ENCODE peak calls at places on chromosomes 16 and 17, in nine cellular contexts. Z is SK-N-SH, B is ovary, M is stomach, T is A549, Y is transverse colon, L is suprapubic skin, V is K562, K is esophagus muscularis mucosa. D is an unnamed sample.

GRCh38 chr17:34527908-34528470 is 51.4 kb upstream of the TMEM132E start:
- DNase-seq in Z (peak; percentile 22), B (no peak), M (no peak), T (peak; percentile 14), Y (no peak), L (no peak), V (peak; percentile 24), K (no peak), D (no peak)

GRCh38 chr17:77829871-77830799 is 128.4 kb upstream of the TNRC6C start:
- DNase-seq in Z (peak; percentile 47), B (peak; percentile 54), M (no peak), T (no peak), Y (no peak), L (peak; percentile 69), V (peak; percentile 67), K (no peak), D (no peak)

GRCh38 chr17:40718904-40719303 is 15.4 kb upstream of the KRT24 start:
- DNase-seq in Z (no peak), B (no peak), M (no peak), T (no peak), Y (no peak), L (no peak), V (no peak), K (no peak), D (no peak)

GRCh38 chr17:66200685-66201092 is 8.8 kb upstream of the CEP112 start:
- DNase-seq in Z (peak; percentile 75), B (no peak), M (peak; percentile 59), T (peak; percentile 89), Y (peak; percentile 59), L (no peak), V (peak; percentile 65), K (no peak), D (peak; percentile 55)

GRCh38 chr16:3190949-3191353 is 2.9 kb downstream of the OR1F1 start:
- DNase-seq in Z (no peak), B (no peak), M (no peak), T (peak; percentile 67), Y (no peak), L (no peak), V (peak; percentile 50), K (no peak), D (no peak)

GRCh38 chr16:81181013-81181720 is 57.3 kb upstream of the BCO1 start:
- DNase-seq in Z (no peak), B (peak; percentile 91), M (peak; percentile 56), T (peak; percentile 93), Y (peak; percentile 63), L (peak; percentile 94), V (peak; percentile 90), K (peak; percentile 94), D (peak; percentile 68)

GRCh38 chr17:28204751-28205150 is 114.2 kb upstream of the TMEM97 start:
- DNase-seq in Z (no peak), B (no peak), M (no peak), T (peak; percentile 39), Y (no peak), L (no peak), V (no peak), K (no peak), D (no peak)

GRCh38 chr17:59154335-59154720 is 658 bp downstream of the SKA2 start:
- DNase-seq in Z (peak; percentile 53), B (peak; percentile 37), M (peak; percentile 37), T (peak; percentile 62), Y (peak; percentile 46), L (no peak), V (peak; percentile 63), K (no peak), D (peak; percentile 33)

GRCh38 chr17:43779145-43780125 is 658 bp upstream of the DUSP3 start:
- DNase-seq in Z (no peak), B (no peak), M (no peak), T (peak; percentile 66), Y (no peak), L (peak; percentile 84), V (no peak), K (no peak), D (no peak)

GRCh38 chr17:65078441-65079160 is 22.1 kb upstream of the GNA13 start:
- DNase-seq in Z (no peak), B (no peak), M (peak; percentile 25), T (no peak), Y (no peak), L (no peak), V (no peak), K (no peak), D (no peak)

GRCh38 chr16:81638286-81638945 is 140.7 kb upstream of the PLCG2 start:
- DNase-seq in Z (no peak), B (no peak), M (no peak), T (no peak), Y (no peak), L (no peak), V (peak; percentile 61), K (no peak), D (no peak)

GRCh38 chr17:64053101-64053500 is 32.7 kb upstream of the ICAM2 start:
- DNase-seq in Z (no peak), B (no peak), M (no peak), T (no peak), Y (no peak), L (no peak), V (no peak), K (no peak), D (no peak)

GRCh38 chr16:10250137-10250850 is 68.1 kb upstream of the GRIN2A start:
- DNase-seq in Z (no peak), B (no peak), M (no peak), T (no peak), Y (no peak), L (no peak), V (no peak), K (no peak), D (no peak)

GRCh38 chr16:58478427-58478826 is 21.5 kb upstream of the NDRG4 start:
- DNase-seq in Z (no peak), B (no peak), M (no peak), T (no peak), Y (no peak), L (no peak), V (no peak), K (no peak), D (no peak)

GRCh38 chr17:57665128-57665527 is 80.0 kb downstream of the CCDC182 start:
- DNase-seq in Z (peak; percentile 68), B (peak; percentile 30), M (no peak), T (no peak), Y (no peak), L (no peak), V (no peak), K (no peak), D (no peak)
- H3K4me1 ChIP-seq in Z (peaks cover 98% of the 10 kb centered on the region), B (peaks cover 21% of the 10 kb centered on the region), M (peaks cover 28% of the 10 kb centered on the region), T (peaks cover 4% of the 10 kb centered on the region), Y (peaks cover 6% of the 10 kb centered on the region), L (peaks cover 32% of the 10 kb centered on the region), V (peaks cover 9% of the 10 kb centered on the region), K (peaks cover 60% of the 10 kb centered on the region), D (peaks cover 10% of the 10 kb centered on the region)

GRCh38 chr16:1345087-1345486 is 6.6 kb downstream of the TSR3 start:
- DNase-seq in Z (no peak), B (no peak), M (no peak), T (no peak), Y (no peak), L (no peak), V (peak; percentile 33), K (no peak), D (peak; percentile 56)

GRCh38 chr16:1347962-1348361 is 3.7 kb downstream of the TSR3 start:
- DNase-seq in Z (no peak), B (no peak), M (no peak), T (no peak), Y (no peak), L (no peak), V (no peak), K (no peak), D (no peak)

GRCh38 chr16:1347286-1347855 is 4.3 kb downstream of the TSR3 start:
- DNase-seq in Z (no peak), B (no peak), M (no peak), T (no peak), Y (no peak), L (no peak), V (no peak), K (no peak), D (peak; percentile 70)

GRCh38 chr16:1345651-1346421 is 5.8 kb downstream of the TSR3 start:
- DNase-seq in Z (no peak), B (no peak), M (no peak), T (no peak), Y (no peak), L (no peak), V (no peak), K (no peak), D (no peak)

GRCh38 chr16:1346422-1347285 is 5.0 kb downstream of the TSR3 start:
- DNase-seq in Z (peak; percentile 64), B (no peak), M (no peak), T (peak; percentile 42), Y (no peak), L (no peak), V (peak; percentile 48), K (no peak), D (no peak)
- TF ChIP-seq CTCF in Z (peak; percentile 39), B (no peak), M (no peak), T (peak; percentile 29), Y (no peak), L (no peak), V (peak; percentile 57), K (no peak), D (no peak)

DNA sequence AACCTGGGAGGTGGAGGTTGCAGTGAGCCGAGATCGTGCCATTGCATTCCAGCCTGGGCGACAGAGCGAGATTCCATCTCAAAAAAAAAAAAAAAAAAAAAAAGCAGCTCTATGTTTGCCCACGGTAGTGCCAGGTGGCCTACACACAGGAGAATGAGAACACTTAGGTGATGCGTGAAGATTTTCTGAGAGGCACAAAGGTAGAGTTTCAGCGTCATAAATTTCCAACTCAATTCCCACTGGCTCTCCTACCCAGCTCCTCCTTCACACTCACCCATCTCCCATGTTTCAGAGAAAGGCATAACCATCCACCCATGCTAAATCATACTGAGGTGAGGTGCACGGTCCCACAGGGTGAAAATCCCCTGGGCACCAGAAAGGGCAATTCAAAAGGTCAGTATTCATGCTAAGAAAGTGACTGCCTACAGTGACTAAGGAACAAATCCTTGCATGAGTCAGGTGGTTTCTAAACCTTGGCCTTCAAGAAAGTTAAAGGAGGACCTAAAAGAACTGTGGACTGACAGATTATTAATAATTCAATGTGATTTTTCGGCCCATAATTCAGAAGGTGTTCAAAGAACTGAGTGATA is 4.8 kb downstream of the DCAKD start:
- DNase-seq in Z (no peak), B (no peak), M (no peak), T (peak; percentile 53), Y (no peak), L (no peak), V (no peak), K (no peak), D (no peak)
- TF ChIP-seq EP300 in Z (no peak), B (no peak), M (no peak), T (no peak), Y (no peak), L (no peak), V (no peak), K (no peak), D (no peak)

DNA sequence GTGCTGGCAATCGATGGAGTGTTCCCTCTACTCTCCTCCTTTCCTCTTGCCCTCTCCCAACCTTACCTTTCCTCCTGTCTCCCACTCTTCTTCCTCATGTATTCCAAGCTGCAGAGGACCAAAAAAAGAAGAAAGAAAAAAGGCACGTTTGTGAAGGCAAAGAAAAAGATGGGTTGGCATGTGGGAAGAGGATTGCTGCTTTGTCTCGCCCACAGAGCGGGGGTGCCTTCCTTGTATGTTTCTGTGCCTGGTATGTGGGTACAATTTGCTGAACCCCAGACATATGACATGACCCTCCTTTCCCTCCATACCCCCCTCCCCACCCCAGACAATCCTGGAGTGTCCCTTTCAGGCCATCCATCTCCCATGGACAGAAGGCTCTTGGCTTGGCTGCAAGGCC is 13.1 kb upstream of the CTCF start:
- DNase-seq in Z (no peak), B (no peak), M (no peak), T (no peak), Y (no peak), L (no peak), V (no peak), K (no peak), D (no peak)
- H3K4me1 ChIP-seq in Z (no peaks in the 10 kb centered on the region), B (no peaks in the 10 kb centered on the region), M (peaks cover 24% of the 10 kb centered on the region), T (no peaks in the 10 kb centered on the region), Y (peaks cover 19% of the 10 kb centered on the region), L (peaks cover 51% of the 10 kb centered on the region), V (peaks cover 21% of the 10 kb centered on the region), K (peaks cover 37% of the 10 kb centered on the region), D (peaks cover 54% of the 10 kb centered on the region)

D was measured in upper lobe of left lung.